ENCODE peak calls at places on chromosome 21, in nine cellular contexts. M is stomach, S is adrenal gland, H is spleen, R is heart left ventricle, B is A549, U is tibial nerve, Z is HCT116, V is breast epithelium. O is an unnamed sample.

GRCh38 chr21:16838330-16838729 is 674.5 kb upstream of the CXADR start:
- DNase-seq in M (no peak), S (peak; percentile 19), H (no peak), R (no peak), B (no peak), U (no peak), Z (no peak), V (no peak), O (no peak)

GRCh38 chr21:18275740-18276139 is 31.1 kb downstream of the CHODL start:
- DNase-seq in M (no peak), S (no peak), H (no peak), R (no peak), B (no peak), U (no peak), Z (no peak), V (no peak), O (no peak)

GRCh38 chr21:45821315-45822001 is 160.1 kb upstream of the COL6A1 start:
- DNase-seq in M (no peak), S (no peak), H (no peak), R (no peak), B (no peak), U (no peak), Z (no peak), V (no peak), O (no peak)

GRCh38 chr21:39313457-39314154 is at the start of gene BRWD1:
- DNase-seq in M (peak; percentile 80), S (peak; percentile 76), H (peak; percentile 95), R (peak; percentile 88), B (peak; percentile 40), U (peak; percentile 74), Z (peak; percentile 58), V (peak; percentile 53), O (peak; percentile 78)

GRCh38 chr21:16534408-16535099 is 804.8 kb downstream of the USP25 start:
- DNase-seq in M (peak; percentile 29), S (peak; percentile 86), H (no peak), R (peak; percentile 71), B (peak; percentile 5), U (peak; percentile 85), Z (no peak), V (peak; percentile 70), O (peak; percentile 84)

GRCh38 chr21:43262427-43262826 is 93.6 kb downstream of the CRYAA start:
- DNase-seq in M (no peak), S (no peak), H (peak; percentile 68), R (peak; percentile 21), B (no peak), U (no peak), Z (no peak), V (no peak), O (no peak)

GRCh38 chr21:46624050-46624449 is 11.4 kb upstream of the PRMT2 start:
- DNase-seq in M (no peak), S (no peak), H (no peak), R (no peak), B (no peak), U (no peak), Z (no peak), V (no peak), O (no peak)

GRCh38 chr21:15682977-15683376 is 46.8 kb upstream of the USP25 start:
- DNase-seq in M (no peak), S (no peak), H (no peak), R (no peak), B (no peak), U (no peak), Z (no peak), V (no peak), O (no peak)

GRCh38 chr21:39348355-39349210 is at the start of gene HMGN1:
- DNase-seq in M (peak; percentile 88), S (peak; percentile 84), H (peak; percentile 96), R (peak; percentile 89), B (peak; percentile 17), U (peak; percentile 70), Z (no peak), V (peak; percentile 87), O (peak; percentile 84)

DNA sequence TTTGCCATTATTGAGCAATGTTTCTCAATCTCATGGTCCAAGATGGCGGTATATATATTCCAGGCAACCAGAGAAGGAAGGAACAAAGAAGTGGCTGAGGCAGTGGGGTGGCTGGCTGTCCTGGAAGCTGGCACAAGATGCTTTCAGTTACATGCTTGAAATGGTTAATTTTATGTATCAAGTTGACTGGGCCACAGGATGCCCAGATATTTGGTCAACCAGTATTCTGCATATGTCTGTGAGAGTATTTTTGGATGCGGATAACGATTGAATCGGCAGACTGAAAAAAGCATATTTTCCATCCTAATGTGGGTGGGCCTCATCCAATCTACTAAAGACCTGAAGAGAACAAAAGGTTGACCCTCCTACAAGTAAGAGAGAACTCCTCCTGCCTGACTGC is 55.2 kb downstream of the MAP3K7CL start:
- DNase-seq in M (no peak), S (no peak), H (no peak), R (no peak), B (no peak), U (no peak), Z (no peak), V (no peak), O (no peak)
- H3K4me1 ChIP-seq in M (peaks cover 21% of the 10 kb centered on the region), S (peaks cover 28% of the 10 kb centered on the region), H (no peaks in the 10 kb centered on the region), R (peaks cover 77% of the 10 kb centered on the region), B (peaks cover 51% of the 10 kb centered on the region), U (no peaks in the 10 kb centered on the region), Z (peaks cover 60% of the 10 kb centered on the region), V (no peaks in the 10 kb centered on the region), O (no peaks in the 10 kb centered on the region)

GRCh38 chr21:25396135-25396711 is 211.1 kb downstream of the MRPL39 start:
- DNase-seq in M (no peak), S (no peak), H (no peak), R (no peak), B (no peak), U (no peak), Z (no peak), V (no peak), O (no peak)
- TF ChIP-seq POLR2A in M (no peak), S (no peak), H (no peak), R (no peak), B (no peak), U (no peak), Z (no peak), V (no peak), O (no peak)

GRCh38 chr21:35652872-35653271 is 407.5 kb downstream of the SETD4 start:
- DNase-seq in M (no peak), S (no peak), H (no peak), R (no peak), B (no peak), U (no peak), Z (no peak), V (no peak), O (no peak)
- TF ChIP-seq CTCF in M (no peak), S (no peak), H (no peak), R (no peak), B (no peak), U (no peak), Z (no peak), V (no peak), O (no peak)

DNA sequence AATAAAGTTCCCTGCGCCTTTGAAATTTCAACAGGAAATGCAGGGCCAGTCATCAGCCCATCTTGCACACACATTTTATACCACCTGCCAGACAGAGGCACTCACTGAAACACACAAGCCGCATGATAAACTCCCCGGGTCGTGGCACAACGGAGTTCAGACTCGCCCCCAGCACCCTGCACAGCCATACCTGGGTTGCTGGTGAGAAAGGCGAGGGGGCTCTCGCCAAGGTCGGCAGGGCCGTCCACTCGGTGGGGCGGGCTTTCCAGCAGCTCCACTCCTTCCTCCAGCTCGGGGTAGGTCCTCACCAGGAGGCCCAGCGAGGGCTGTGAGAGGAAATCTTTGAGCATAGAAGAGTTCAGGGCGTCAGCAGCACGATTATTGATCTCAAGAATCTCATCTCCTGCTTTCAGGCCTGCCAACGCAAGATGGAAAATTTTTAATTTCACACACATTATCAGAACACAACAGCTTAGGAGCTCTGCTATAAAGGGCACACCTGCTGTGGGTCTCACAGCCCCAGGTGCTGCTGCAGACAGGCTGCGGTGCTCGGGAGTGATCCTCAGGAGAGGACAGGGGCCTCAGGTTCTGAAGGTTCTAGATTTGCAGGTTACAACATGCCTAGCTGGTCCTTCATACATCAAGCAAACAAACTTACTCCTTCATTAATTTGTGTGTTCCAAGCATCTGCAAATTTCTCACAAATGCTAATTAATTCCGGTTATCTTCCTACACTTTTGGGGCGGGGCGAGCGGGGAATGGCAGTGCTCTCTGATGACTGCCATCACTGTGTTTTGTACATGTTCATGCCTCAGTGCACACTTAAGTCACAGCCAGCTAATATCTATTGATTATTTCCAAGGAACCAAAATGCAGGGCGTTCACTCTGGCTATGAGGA is 144.2 kb upstream of the KRTAP19-8 start:
- DNase-seq in M (no peak), S (no peak), H (no peak), R (no peak), B (no peak), U (no peak), Z (no peak), V (no peak), O (no peak)
- H3K4me1 ChIP-seq in M (no peaks in the 10 kb centered on the region), S (no peaks in the 10 kb centered on the region), H (no peaks in the 10 kb centered on the region), R (no peaks in the 10 kb centered on the region), B (no peaks in the 10 kb centered on the region), U (no peaks in the 10 kb centered on the region), Z (no peaks in the 10 kb centered on the region), V (no peaks in the 10 kb centered on the region), O (no peaks in the 10 kb centered on the region)

GRCh38 chr21:44317241-44317782 is 17.5 kb downstream of the PFKL start:
- DNase-seq in M (no peak), S (no peak), H (no peak), R (no peak), B (no peak), U (no peak), Z (no peak), V (no peak), O (no peak)

GRCh38 chr21:44319407-44320065 is 19.7 kb downstream of the CFAP410 start:
- DNase-seq in M (no peak), S (no peak), H (no peak), R (no peak), B (no peak), U (no peak), Z (no peak), V (no peak), O (no peak)

GRCh38 chr21:44316277-44316900 is 16.5 kb downstream of the PFKL start:
- DNase-seq in M (no peak), S (no peak), H (no peak), R (no peak), B (no peak), U (no peak), Z (no peak), V (no peak), O (no peak)

GRCh38 chr21:44318489-44319285 is 18.8 kb downstream of the PFKL start:
- DNase-seq in M (no peak), S (no peak), H (no peak), R (no peak), B (no peak), U (no peak), Z (no peak), V (no peak), O (no peak)

DNA sequence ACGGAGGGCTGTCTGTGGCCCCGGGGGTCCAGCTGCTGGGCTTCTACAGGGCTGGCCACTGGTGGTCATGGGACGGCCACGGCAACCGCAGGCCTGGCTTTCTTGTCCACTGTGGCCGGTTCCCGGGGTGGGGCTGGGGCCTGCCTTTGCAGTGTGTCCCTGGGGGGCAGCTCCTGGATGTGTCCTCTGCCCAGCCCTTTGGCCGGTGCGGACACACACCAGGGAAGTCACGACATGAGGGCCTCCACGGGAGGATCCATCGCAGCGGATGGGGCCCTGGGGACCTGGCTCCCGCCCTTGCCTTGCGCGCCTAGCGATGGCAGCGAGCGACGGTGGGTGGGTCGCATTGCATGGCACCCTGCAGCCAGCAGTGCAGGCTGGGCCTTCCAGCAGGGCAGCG is 18.0 kb downstream of the PFKL start:
- DNase-seq in M (no peak), S (no peak), H (no peak), R (no peak), B (no peak), U (no peak), Z (no peak), V (no peak), O (no peak)
- TF ChIP-seq POLR2A in M (no peak), S (no peak), H (no peak), R (no peak), B (no peak), U (no peak), Z (no peak), V (no peak), O (no peak)

O was measured in uterus.